ENCODE peak calls at places on chromosomes 3 and 15, in nine cellular contexts. X is Caco-2; I is T follicular helper cell; D is activated CD4-positive, alpha-beta T cell treated with anti-CD3 and anti-CD28 coated beads, Interleukin-2, amount 50 U/mL, for 24 hours; Y is NCI-H1694; F is HS-5; V is right lobe of liver; T is nephron progenitor cell; S is Daoy. B is an unnamed sample.

GRCh38 chr15:59917504-59918157 is 86.5 kb upstream of the FOXB1 start:
- DNase-seq in X (peak), I (peak), D (peak), Y (peak), F (no peak), V (peak), T (peak), S (peak), B (peak)

GRCh38 chr3:4956743-4957142 is 22.5 kb upstream of the BHLHE40 start:
- DNase-seq in X (no peak), I (no peak), D (no peak), Y (no peak), F (no peak), V (no peak), T (no peak), S (no peak), B (no peak)

GRCh38 chr3:90069748-90070147 is 962.3 kb downstream of the EPHA3 start:
- DNase-seq in X (no peak), I (no peak), D (no peak), Y (no peak), F (no peak), V (no peak), T (no peak), S (no peak), B (no peak)

GRCh38 chr3:41532976-41533375 is 333.7 kb downstream of the CTNNB1 start:
- DNase-seq in X (no peak), I (no peak), D (no peak), Y (no peak), F (no peak), V (peak), T (no peak), S (no peak), B (no peak)

GRCh38 chr3:39401983-39402382 is 4.5 kb upstream of the RPSA start:
- DNase-seq in X (no peak), I (no peak), D (no peak), Y (no peak), F (no peak), V (no peak), T (no peak), S (no peak), B (no peak)

GRCh38 chr15:41401904-41402267 is 410 bp downstream of the NDUFAF1 start:
- DNase-seq in X (no peak), I (no peak), D (no peak), Y (no peak), F (peak), V (no peak), T (no peak), S (no peak), B (no peak)

GRCh38 chr15:68497206-68497910 is 65.4 kb upstream of the ITGA11 start:
- DNase-seq in X (no peak), I (no peak), D (no peak), Y (no peak), F (no peak), V (no peak), T (no peak), S (no peak), B (no peak)

GRCh38 chr3:112794622-112795172 is 52.0 kb downstream of the CD200R1L start:
- DNase-seq in X (peak), I (no peak), D (no peak), Y (no peak), F (no peak), V (no peak), T (no peak), S (no peak), B (no peak)

GRCh38 chr15:73991726-73992593 is at the start of gene STOML1:
- DNase-seq in X (peak), I (peak), D (peak), Y (peak), F (no peak), V (peak), T (peak), S (peak), B (peak)

GRCh38 chr15:59294961-59295741 is 77.5 kb downstream of the MYO1E start:
- DNase-seq in X (no peak), I (no peak), D (no peak), Y (no peak), F (peak), V (no peak), T (no peak), S (peak), B (no peak)

GRCh38 chr3:113234688-113235260 is 23.4 kb downstream of the BOC start:
- DNase-seq in X (no peak), I (no peak), D (no peak), Y (peak), F (no peak), V (no peak), T (no peak), S (peak), B (no peak)

GRCh38 chr15:69491051-69491505 is 38.5 kb downstream of the RPLP1 start:
- DNase-seq in X (no peak), I (no peak), D (no peak), Y (no peak), F (no peak), V (peak), T (no peak), S (no peak), B (no peak)

GRCh38 chr15:101310508-101310907 is 15.5 kb upstream of the SNRPA1 start:
- DNase-seq in X (no peak), I (no peak), D (no peak), Y (no peak), F (no peak), V (peak), T (no peak), S (no peak), B (no peak)

GRCh38 chr3:197339841-197340520 is 41.6 kb upstream of the DLG1 start:
- DNase-seq in X (no peak), I (no peak), D (no peak), Y (no peak), F (peak), V (no peak), T (peak), S (peak), B (peak)

GRCh38 chr3:172461530-172462138 is 13.4 kb upstream of the GHSR start:
- DNase-seq in X (no peak), I (no peak), D (no peak), Y (peak), F (no peak), V (no peak), T (no peak), S (peak), B (peak)

GRCh38 chr15:68610825-68611224 is 32.0 kb downstream of the CORO2B start:
- DNase-seq in X (no peak), I (no peak), D (no peak), Y (no peak), F (no peak), V (no peak), T (no peak), S (no peak), B (no peak)

GRCh38 chr3:152556731-152557254 is 278.1 kb upstream of the P2RY1 start:
- DNase-seq in X (no peak), I (no peak), D (no peak), Y (no peak), F (peak), V (no peak), T (no peak), S (no peak), B (peak)

GRCh38 chr3:100575704-100576103 is 33.7 kb upstream of the ADGRG7 start:
- DNase-seq in X (no peak), I (no peak), D (no peak), Y (no peak), F (no peak), V (no peak), T (no peak), S (no peak), B (no peak)

B was measured in HepG2.